ENCODE peak calls at places on chromosomes 11 and 22, in six cellular contexts. K, J, M, I, S and U are unnamed samples.
A peak's percentile ranks its signal among the peaks of the same experiment; 100 is the strongest.

GRCh38 chr11:120324932-120325810 is at the start of gene TLCD5:
- DNase-seq in J (peak; percentile 78), M (peak; percentile 71), K (peak; percentile 94), S (peak; percentile 33), I (peak; percentile 89), U (no peak)

GRCh38 chr11:87097582-87097981 is 59.8 kb downstream of the TMEM135 start:
- DNase-seq in I (peak; percentile 84), J (peak; percentile 63), K (peak; percentile 87), M (peak; percentile 18), S (no peak), U (peak; percentile 83)

GRCh38 chr11:64097468-64098317 is 62.0 kb downstream of the FLRT1 start:
- DNase-seq in S (no peak), I (no peak), J (no peak), K (no peak), M (no peak), U (no peak)

GRCh38 chr11:74683941-74684481 is 47.2 kb downstream of the CHRDL2 start:
- DNase-seq in K (no peak), M (no peak), J (no peak), S (no peak), I (no peak), U (no peak)

GRCh38 chr11:86069408-86070086 is 663 bp upstream of the PICALM start:
- DNase-seq in K (peak; percentile 98), I (peak; percentile 75), S (no peak), M (peak; percentile 95), J (peak; percentile 86), U (peak; percentile 94)

GRCh38 chr11:123628936-123629683 is 25.3 kb downstream of the SCN3B start:
- DNase-seq in S (no peak), K (no peak), J (no peak), I (no peak), M (no peak), U (peak; percentile 11)

GRCh38 chr11:117621226-117621625 is 175.8 kb downstream of the DSCAML1 start:
- DNase-seq in S (no peak), K (no peak), J (peak; percentile 20), M (peak; percentile 8), I (peak; percentile 14), U (peak; percentile 29)

GRCh38 chr22:30884211-30885000 is 84.2 kb downstream of the MORC2 start:
- DNase-seq in S (no peak), J (no peak), I (no peak), K (no peak), M (no peak), U (no peak)

GRCh38 chr11:81907996-81908395 is 825.7 kb downstream of the FAM181B start:
- DNase-seq in M (peak; percentile 37), I (no peak), S (no peak), K (no peak), J (no peak), U (no peak)

GRCh38 chr11:7332451-7332850 is 80.7 kb downstream of the SYT9 start:
- DNase-seq in K (no peak), M (no peak), J (no peak), I (no peak), S (no peak), U (no peak)

GRCh38 chr22:48820481-48821345 is 1007.0 kb downstream of the BRD1 start:
- DNase-seq in S (no peak), K (no peak), J (no peak), I (no peak), M (no peak), U (no peak)

GRCh38 chr22:32987081-32987631 is 71.0 kb downstream of the SYN3 start:
- DNase-seq in M (no peak), S (no peak), I (peak; percentile 37), K (peak; percentile 94), J (no peak), U (no peak)

GRCh38 chr22:30979932-30980331 is 10.9 kb downstream of the TUG1 start:
- DNase-seq in J (no peak), M (no peak), K (peak; percentile 30), I (no peak), S (no peak), U (no peak)

GRCh38 chr11:7056828-7057513 is 31.8 kb upstream of the RBMXL2 start:
- DNase-seq in K (no peak), J (no peak), M (no peak), S (no peak), I (no peak), U (no peak)

GRCh38 chr11:111177037-111177988 is 68.2 kb upstream of the POU2AF2 start:
- DNase-seq in K (no peak), J (no peak), I (no peak), M (no peak), S (no peak), U (peak; percentile 20)

GRCh38 chr22:34845391-34845790 is 220.6 kb upstream of the ISX start:
- DNase-seq in S (no peak), I (no peak), J (no peak), K (no peak), M (no peak), U (no peak)

GRCh38 chr11:19846654-19847330 is 134.2 kb downstream of the NAV2 start:
- DNase-seq in S (no peak), M (peak; percentile 67), J (no peak), K (no peak), I (no peak), U (no peak)

GRCh38 chr11:93608280-93608862 is 53.1 kb upstream of the CEP295 start:
- DNase-seq in K (no peak), J (no peak), S (no peak), M (no peak), I (no peak), U (no peak)

GRCh38 chr11:23556163-23556750 is 696.0 kb upstream of the CCDC179 start:
- DNase-seq in K (peak; percentile 73), J (no peak), M (no peak), I (no peak), S (no peak), U (no peak)

GRCh38 chr11:13140028-13140870 is 131.1 kb downstream of the RASSF10 start:
- DNase-seq in J (peak; percentile 96), I (no peak), K (no peak), M (peak; percentile 70), S (no peak), U (peak; percentile 77)

GRCh38 chr22:44955102-44955501 is 54.7 kb downstream of the PHF21B start:
- DNase-seq in S (no peak), I (no peak), M (no peak), K (no peak), J (no peak), U (no peak)

GRCh38 chr22:39958009-39958711 is 2.0 kb upstream of the TMA7B start:
- DNase-seq in J (no peak), K (no peak), M (no peak), I (no peak), S (no peak), U (no peak)

GRCh38 chr11:130815921-130816320 is 100.4 kb downstream of the SNX19 start:
- DNase-seq in M (no peak), J (no peak), K (no peak), I (no peak), S (no peak), U (no peak)

GRCh38 chr11:26247340-26247739 is 84.6 kb upstream of the ANO3 start:
- DNase-seq in K (no peak), M (peak; percentile 39), J (no peak), S (no peak), I (no peak), U (no peak)

GRCh38 chr11:1239596-1240205 is 16.8 kb downstream of the MUC5B start:
- DNase-seq in J (no peak), M (no peak), S (no peak), K (no peak), I (no peak), U (no peak)

GRCh38 chr11:1241706-1242105 is 18.8 kb downstream of the MUC5B start:
- DNase-seq in J (no peak), I (no peak), K (no peak), M (no peak), S (no peak), U (no peak)

GRCh38 chr11:1240771-1241170 is 17.9 kb downstream of the MUC5B start:
- DNase-seq in M (no peak), S (no peak), I (no peak), K (no peak), J (no peak), U (no peak)

GRCh38 chr11:1238767-1239595 is 16.1 kb downstream of the MUC5B start:
- DNase-seq in I (no peak), J (no peak), S (no peak), M (no peak), K (peak; percentile 37), U (no peak)

DNA sequence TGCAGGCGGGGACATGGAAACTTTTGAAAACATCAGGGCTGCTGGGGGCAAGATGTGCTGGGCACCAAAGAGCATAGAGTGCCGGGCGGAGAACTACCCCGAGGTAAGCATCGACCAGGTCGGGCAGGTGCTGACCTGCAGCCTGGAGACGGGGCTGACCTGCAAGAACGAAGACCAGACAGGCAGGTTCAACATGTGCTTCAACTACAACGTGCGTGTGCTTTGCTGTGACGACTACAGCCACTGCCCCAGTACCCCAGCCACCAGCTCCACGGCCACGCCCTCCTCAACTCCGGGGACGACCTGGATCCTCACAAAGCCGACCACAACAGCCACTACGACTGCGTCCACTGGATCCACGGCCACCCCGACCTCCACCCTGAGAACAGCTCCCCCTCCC is 19.4 kb downstream of the MUC5B start:
- DNase-seq in M (no peak), S (no peak), K (no peak), I (no peak), J (no peak), U (no peak)
- H3K4me3 ChIP-seq in M (no peak overlapping the region), S (no peak overlapping the region), K (no peak overlapping the region), I (no peak overlapping the region), J (no peak overlapping the region), U (no peak overlapping the region)

GRCh38 chr11:32581556-32581955 is 2.1 kb upstream of the EIF3M start:
- DNase-seq in S (no peak), I (no peak), M (no peak), K (no peak), J (no peak), U (no peak)
- H3K4me3 ChIP-seq in S (no peak overlapping the region), I (no peak overlapping the region), M (no peak overlapping the region), K (no peak overlapping the region), J (no peak overlapping the region), U (no peak overlapping the region)

GRCh38 chr22:49928571-49929552 is 10.4 kb downstream of the CRELD2 start:
- DNase-seq in M (no peak), S (no peak), I (no peak), K (no peak), J (no peak), U (no peak)
- H3K4me3 ChIP-seq in M (no peak overlapping the region), S (no peak overlapping the region), I (peak overlapping the region; percentile 31), K (no peak overlapping the region), J (peak overlapping the region; percentile 30), U (no peak overlapping the region)

DNA sequence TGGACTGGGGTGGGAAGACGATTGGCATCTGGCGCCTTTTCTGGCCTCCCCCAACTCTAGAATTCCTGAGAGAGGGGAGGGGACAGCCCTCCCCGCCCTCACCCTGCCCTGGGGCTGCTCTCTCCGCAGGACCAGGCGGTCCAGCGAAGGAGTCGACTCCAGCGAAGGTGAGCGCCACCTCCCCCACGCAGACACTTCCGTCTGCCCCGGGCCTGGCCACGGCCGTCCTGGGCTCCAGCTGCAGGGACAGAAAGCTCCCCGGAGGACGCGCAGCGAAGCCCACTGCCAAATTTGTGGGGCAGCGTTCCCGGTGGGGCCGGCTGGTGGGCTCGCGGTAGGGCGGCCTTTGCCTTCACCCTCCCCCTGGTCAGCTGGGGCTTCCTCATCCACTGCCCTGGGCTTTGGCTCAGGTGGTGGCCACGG is 670 bp downstream of the SSH3 start:
- DNase-seq in K (peak; percentile 70), J (no peak), S (no peak), I (no peak), M (no peak), U (peak; percentile 27)
- H3K4me3 ChIP-seq in K (peak overlapping the region; percentile 73), J (peak overlapping the region; percentile 93), S (peak overlapping the region; percentile 93), I (peak overlapping the region; percentile 60), M (peak overlapping the region; percentile 53), U (no peak overlapping the region)

GRCh38 chr11:104916442-104916841 is 18.2 kb upstream of the CASP12 start:
- DNase-seq in I (no peak), M (no peak), S (no peak), K (no peak), J (no peak), U (no peak)
- H3K4me3 ChIP-seq in I (no peak overlapping the region), M (no peak overlapping the region), S (no peak overlapping the region), K (no peak overlapping the region), J (no peak overlapping the region), U (no peak overlapping the region)